ENCODE peak calls at places on chromosomes 6 and 20, in four cellular contexts. One of them, this sample, is unnamed.

GRCh38 chr20:26243731-26244130 is 547.1 kb upstream of the ZNF337 start:
- DNase-seq in H9: no peak
- DNase-seq in H1: no peak
- DNase-seq in mesenchymal stem cell: no peak
- DNase-seq in this sample: no peak

GRCh38 chr6:53734473-53735299 is 60.1 kb upstream of the LRRC1 start:
- DNase-seq in H9: peak; percentile 74
- DNase-seq in H1: peak; percentile 78
- DNase-seq in mesenchymal stem cell: peak; percentile 85
- DNase-seq in this sample: no peak

GRCh38 chr20:4289875-4290274 is 274.5 kb upstream of the RNF24 start:
- DNase-seq in mesenchymal stem cell: no peak
- DNase-seq in H1: no peak
- DNase-seq in H9: no peak
- DNase-seq in this sample: no peak

GRCh38 chr6:66478705-66479104 is 771.7 kb upstream of the EYS start:
- DNase-seq in H9: no peak
- DNase-seq in mesenchymal stem cell: no peak
- DNase-seq in H1: no peak
- DNase-seq in this sample: no peak

GRCh38 chr6:315226-315625 is 22.9 kb downstream of the DUSP22 start:
- DNase-seq in mesenchymal stem cell: no peak
- DNase-seq in H1: no peak
- DNase-seq in H9: no peak
- DNase-seq in this sample: no peak

GRCh38 chr6:46575530-46575929 is 77.1 kb downstream of the CYP39A1 start:
- DNase-seq in H9: no peak
- DNase-seq in H1: no peak
- DNase-seq in mesenchymal stem cell: no peak
- DNase-seq in this sample: no peak

GRCh38 chr6:84871925-84872324 is 107.5 kb upstream of the TBX18 start:
- DNase-seq in mesenchymal stem cell: no peak
- DNase-seq in H9: no peak
- DNase-seq in H1: no peak
- DNase-seq in this sample: no peak

GRCh38 chr6:38517005-38517404 is 122.7 kb downstream of the BTBD9 start:
- DNase-seq in mesenchymal stem cell: peak; percentile 22
- DNase-seq in H1: no peak
- DNase-seq in H9: no peak
- DNase-seq in this sample: no peak

GRCh38 chr6:101878554-101879276 is 485.2 kb downstream of the GRIK2 start:
- DNase-seq in mesenchymal stem cell: no peak
- DNase-seq in H9: no peak
- DNase-seq in H1: no peak
- DNase-seq in this sample: no peak

GRCh38 chr20:49559411-49560081 is 8.4 kb downstream of the PTGIS start:
- DNase-seq in mesenchymal stem cell: no peak
- DNase-seq in H9: no peak
- DNase-seq in H1: no peak
- DNase-seq in this sample: no peak

GRCh38 chr6:32058511-32058963 is 20.3 kb downstream of the CYP21A2 start:
- DNase-seq in mesenchymal stem cell: no peak
- DNase-seq in H9: no peak
- DNase-seq in H1: no peak
- DNase-seq in this sample: no peak

GRCh38 chr20:35318502-35319157 is 26.4 kb upstream of the FAM83C start:
- DNase-seq in H1: no peak
- DNase-seq in mesenchymal stem cell: peak; percentile 78
- DNase-seq in H9: no peak
- DNase-seq in this sample: no peak

GRCh38 chr6:116060572-116061283 is at the start of gene FRK:
- DNase-seq in H1: no peak
- DNase-seq in mesenchymal stem cell: no peak
- DNase-seq in H9: no peak
- DNase-seq in this sample: no peak

GRCh38 chr6:142822882-142823578 is 121.9 kb downstream of the HIVEP2 start:
- DNase-seq in H9: peak; percentile 82
- DNase-seq in mesenchymal stem cell: no peak
- DNase-seq in H1: peak; percentile 83
- DNase-seq in this sample: no peak

GRCh38 chr20:49687595-49688567 is 25.8 kb downstream of the B4GALT5 start:
- DNase-seq in mesenchymal stem cell: no peak
- DNase-seq in H1: no peak
- DNase-seq in H9: no peak
- DNase-seq in this sample: peak; percentile 48

GRCh38 chr20:7147220-7147601 is 379.7 kb downstream of the BMP2 start:
- DNase-seq in H9: no peak
- DNase-seq in H1: no peak
- DNase-seq in mesenchymal stem cell: no peak
- DNase-seq in this sample: peak; percentile 46

GRCh38 chr20:9617062-9617461 is 102.7 kb downstream of the LAMP5 start:
- DNase-seq in mesenchymal stem cell: peak; percentile 45
- DNase-seq in H1: peak; percentile 67
- DNase-seq in H9: peak; percentile 55
- DNase-seq in this sample: peak; percentile 57

GRCh38 chr6:4983322-4983721 is 20.5 kb downstream of the RPP40 start:
- DNase-seq in mesenchymal stem cell: peak; percentile 17
- DNase-seq in H9: no peak
- DNase-seq in H1: no peak
- DNase-seq in this sample: no peak

GRCh38 chr6:123418101-123418500 is 218.6 kb downstream of the TRDN start:
- DNase-seq in H1: no peak
- DNase-seq in mesenchymal stem cell: no peak
- DNase-seq in H9: no peak
- DNase-seq in this sample: no peak

GRCh38 chr20:20677186-20677585 is 35.3 kb downstream of the RALGAPA2 start:
- DNase-seq in H1: no peak
- DNase-seq in H9: no peak
- DNase-seq in mesenchymal stem cell: no peak
- DNase-seq in this sample: no peak

GRCh38 chr6:40822619-40823018 is 216.4 kb downstream of the UNC5CL start:
- DNase-seq in H9: no peak
- DNase-seq in H1: no peak
- DNase-seq in mesenchymal stem cell: peak; percentile 71
- DNase-seq in this sample: no peak

GRCh38 chr6:16249971-16250370 is 11.6 kb downstream of the GMPR start:
- DNase-seq in mesenchymal stem cell: no peak
- DNase-seq in H1: no peak
- DNase-seq in H9: peak; percentile 36
- DNase-seq in this sample: peak; percentile 76

GRCh38 chr6:145143379-145143778 is 591.9 kb downstream of the EPM2A start:
- DNase-seq in mesenchymal stem cell: no peak
- DNase-seq in H1: no peak
- DNase-seq in H9: no peak
- DNase-seq in this sample: no peak

GRCh38 chr6:166318227-166318626 is 10.0 kb upstream of the PRR18 start:
- DNase-seq in mesenchymal stem cell: no peak
- DNase-seq in H1: no peak
- DNase-seq in H9: no peak
- DNase-seq in this sample: no peak

GRCh38 chr20:53247460-53248103 is 275.4 kb downstream of the TSHZ2 start:
- DNase-seq in mesenchymal stem cell: no peak
- DNase-seq in H9: no peak
- DNase-seq in H1: no peak
- DNase-seq in this sample: no peak

GRCh38 chr6:16712250-16712930 is 48.9 kb downstream of the ATXN1 start:
- DNase-seq in mesenchymal stem cell: peak; percentile 45
- DNase-seq in H9: no peak
- DNase-seq in H1: no peak
- DNase-seq in this sample: no peak

GRCh38 chr6:21164768-21165326 is 428.7 kb upstream of the SOX4 start:
- DNase-seq in H9: no peak
- DNase-seq in H1: no peak
- DNase-seq in mesenchymal stem cell: peak; percentile 76
- DNase-seq in this sample: no peak

GRCh38 chr6:168033791-168034190 is 36.3 kb downstream of the KIF25 start:
- DNase-seq in H1: no peak
- DNase-seq in H9: no peak
- DNase-seq in mesenchymal stem cell: no peak
- DNase-seq in this sample: no peak
- H3K27ac ChIP-seq in H1: no peak overlapping the region
- H3K27ac ChIP-seq in H9: no peak overlapping the region
- H3K27ac ChIP-seq in mesenchymal stem cell: no peak overlapping the region
- H3K27ac ChIP-seq in this sample: no peak overlapping the region

GRCh38 chr6:79710127-79710526 is 79.0 kb downstream of the SH3BGRL2 start:
- DNase-seq in mesenchymal stem cell: no peak
- DNase-seq in H9: no peak
- DNase-seq in H1: no peak
- DNase-seq in this sample: no peak
- H2BK12ac ChIP-seq in mesenchymal stem cell: no peak overlapping the region
- H2BK12ac ChIP-seq in H9: no peak overlapping the region
- H2BK12ac ChIP-seq in H1: no peak overlapping the region
- H2BK12ac ChIP-seq in this sample: no peak overlapping the region

GRCh38 chr6:132122176-132122575 is 171.0 kb upstream of the CCN2 start:
- DNase-seq in H1: no peak
- DNase-seq in H9: no peak
- DNase-seq in mesenchymal stem cell: peak; percentile 15
- DNase-seq in this sample: no peak
- H4K91ac ChIP-seq in H1: no peak overlapping the region
- H4K91ac ChIP-seq in H9: no peak overlapping the region
- H4K91ac ChIP-seq in mesenchymal stem cell: no peak overlapping the region
- H4K91ac ChIP-seq in this sample: no peak overlapping the region

DNA sequence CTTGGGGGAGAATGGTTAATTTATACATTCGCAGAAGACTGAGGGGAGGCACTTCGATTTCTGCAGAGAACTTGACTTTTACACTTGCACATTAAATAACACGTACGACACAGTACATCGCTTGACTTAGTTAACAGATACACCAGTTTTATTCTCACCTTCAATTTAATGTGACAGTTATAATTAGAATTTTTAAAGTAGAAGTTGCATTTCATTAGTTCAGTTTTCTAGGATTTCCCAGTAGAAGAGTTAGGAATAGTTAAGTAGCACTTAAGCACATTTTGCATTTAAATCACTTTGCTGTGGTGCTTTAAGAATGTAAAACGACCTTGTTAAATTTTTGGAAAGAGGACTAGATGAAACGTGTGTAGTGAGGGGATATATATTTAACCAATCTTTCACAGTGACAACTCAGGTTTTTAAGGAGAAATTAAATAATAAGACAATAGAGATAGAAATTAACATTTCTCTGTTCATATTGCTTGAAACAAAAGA is 1.7 kb upstream of the BEND3 start:
- DNase-seq in mesenchymal stem cell: no peak
- DNase-seq in H9: no peak
- DNase-seq in H1: no peak
- DNase-seq in this sample: no peak
- H3K27ac ChIP-seq in mesenchymal stem cell: no peak overlapping the region
- H3K27ac ChIP-seq in H9: peak overlapping the region; percentile 95
- H3K27ac ChIP-seq in H1: peak overlapping the region; percentile 42
- H3K27ac ChIP-seq in this sample: peak overlapping the region; percentile 96

GRCh38 chr6:33610057-33610456 is 11.1 kb upstream of the ITPR3 start:
- DNase-seq in mesenchymal stem cell: no peak
- DNase-seq in H9: no peak
- DNase-seq in H1: no peak
- DNase-seq in this sample: no peak
- H2BK12ac ChIP-seq in mesenchymal stem cell: peak overlapping the region; percentile 33
- H2BK12ac ChIP-seq in H9: no peak overlapping the region
- H2BK12ac ChIP-seq in H1: peak overlapping the region; percentile 44
- H2BK12ac ChIP-seq in this sample: peak overlapping the region; percentile 14

This sample was measured in neuronal stem cell.